ENCODE peak calls at places on chromosomes 6 and 20, in eight cellular contexts. M is WTC11; H is NCI-H187 treated with DMSO at 0.1 percent for 48 hours; A is A172; P is SW480; W is SK-N-SH; X is CD8-positive, alpha-beta memory T cell; Q is NCI-H82. V is an unnamed sample.
A peak's percentile ranks its signal among the peaks of the same experiment; 100 is the strongest.

GRCh38 chr6:10309826-10310405 is 105.0 kb downstream of the TFAP2A start:
- DNase-seq in X (no peak), H (no peak), P (no peak), M (no peak), Q (no peak), W (no peak), A (no peak), V (peak; percentile 92)

GRCh38 chr20:4383966-4384365 is 337.7 kb upstream of the PRND start:
- DNase-seq in W (no peak), X (no peak), H (no peak), P (no peak), Q (no peak), A (no peak), M (no peak), V (no peak)

GRCh38 chr6:63578757-63579156 is 6.5 kb downstream of the LOC128125822 start:
- DNase-seq in Q (no peak), A (no peak), P (no peak), X (no peak), M (no peak), W (no peak), H (no peak), V (no peak)

GRCh38 chr6:91083226-91083625 is 496.4 kb upstream of the MAP3K7 start:
- DNase-seq in W (no peak), H (no peak), M (no peak), X (no peak), P (no peak), A (no peak), Q (peak; percentile 5), V (no peak)

GRCh38 chr6:33075568-33076405 is at the start of gene HLA-DPB1:
- DNase-seq in X (peak; percentile 67), M (no peak), P (peak; percentile 58), A (peak; percentile 61), Q (peak; percentile 62), H (no peak), W (peak; percentile 62), V (no peak)

GRCh38 chr6:73144516-73144915 is 80.8 kb downstream of the KHDC1L start:
- DNase-seq in X (no peak), Q (no peak), A (no peak), M (no peak), P (no peak), H (no peak), W (no peak), V (no peak)

GRCh38 chr6:36025260-36025931 is 955 bp upstream of the SLC26A8 start:
- DNase-seq in Q (no peak), P (no peak), W (no peak), H (no peak), X (no peak), A (no peak), M (no peak), V (no peak)

GRCh38 chr20:44218441-44218840 is 7.9 kb upstream of the OSER1 start:
- DNase-seq in P (no peak), Q (no peak), H (no peak), X (peak; percentile 36), W (no peak), A (no peak), M (no peak), V (no peak)

GRCh38 chr20:38186788-38187221 is 21.7 kb upstream of the TGM2 start:
- DNase-seq in H (no peak), P (peak; percentile 95), Q (peak; percentile 72), W (no peak), M (no peak), A (peak; percentile 89), X (no peak), V (no peak)

GRCh38 chr6:168105813-168106660 is 27.0 kb upstream of the FRMD1 start:
- DNase-seq in P (no peak), W (peak; percentile 46), M (no peak), A (no peak), H (peak; percentile 5), Q (no peak), X (no peak), V (peak; percentile 6)

GRCh38 chr6:2460216-2460734 is 214.9 kb upstream of the GMDS start:
- DNase-seq in P (no peak), A (no peak), X (no peak), W (no peak), H (no peak), Q (no peak), M (no peak), V (no peak)

GRCh38 chr6:133040025-133040838 is 200.9 kb upstream of the EYA4 start:
- DNase-seq in P (peak; percentile 20), X (no peak), W (peak; percentile 21), M (peak; percentile 11), Q (peak; percentile 37), A (peak; percentile 6), H (no peak), V (no peak)

GRCh38 chr20:43029161-43029560 is 160.5 kb downstream of the PTPRT start:
- DNase-seq in A (no peak), X (no peak), P (no peak), M (no peak), Q (no peak), H (no peak), W (no peak), V (no peak)

GRCh38 chr6:47161176-47161687 is 119.1 kb upstream of the ADGRF1 start:
- DNase-seq in H (no peak), Q (no peak), W (no peak), X (no peak), M (no peak), A (peak; percentile 63), P (peak; percentile 2), V (peak; percentile 70)

GRCh38 chr6:14423330-14423729 is 305.8 kb downstream of the CD83 start:
- DNase-seq in W (no peak), A (no peak), M (no peak), X (no peak), P (no peak), H (no peak), Q (no peak), V (peak; percentile 9)

GRCh38 chr20:61776491-61776890 is 289.2 kb downstream of the TAF4 start:
- DNase-seq in H (no peak), M (no peak), Q (no peak), X (no peak), W (no peak), P (no peak), A (no peak), V (no peak)

GRCh38 chr6:168009331-168009730 is 11.9 kb downstream of the KIF25 start:
- DNase-seq in H (no peak), Q (no peak), X (no peak), W (no peak), P (no peak), A (no peak), M (no peak), V (no peak)

GRCh38 chr6:81934936-81935335 is 182.5 kb upstream of the TENT5A start:
- DNase-seq in X (no peak), W (no peak), M (no peak), A (no peak), Q (no peak), P (no peak), H (no peak), V (no peak)

GRCh38 chr6:91697010-91697694 is 1110.3 kb upstream of the MAP3K7 start:
- DNase-seq in Q (no peak), W (no peak), M (no peak), H (no peak), X (no peak), A (no peak), P (no peak), V (no peak)

GRCh38 chr6:137389150-137389664 is 105.0 kb downstream of the OLIG3 start:
- DNase-seq in Q (no peak), X (peak; percentile 75), H (no peak), W (no peak), M (no peak), P (no peak), A (peak; percentile 77), V (no peak)

GRCh38 chr20:31637660-31638059 is at the start of gene COX4I2:
- DNase-seq in W (peak; percentile 61), A (no peak), H (no peak), X (no peak), M (peak; percentile 19), P (no peak), Q (peak; percentile 50), V (no peak)

GRCh38 chr6:98669371-98669770 is 165.0 kb upstream of the POU3F2 start:
- DNase-seq in X (no peak), M (no peak), Q (no peak), H (no peak), P (no peak), A (no peak), W (no peak), V (no peak)

GRCh38 chr20:60210779-60211617 is 252.8 kb downstream of the CDH26 start:
- DNase-seq in H (no peak), P (peak; percentile 57), X (peak; percentile 4), M (peak; percentile 73), W (peak; percentile 70), A (peak; percentile 38), Q (peak; percentile 72), V (peak; percentile 37)

GRCh38 chr6:3271756-3272155 is 13.0 kb downstream of the PSMG4 start:
- DNase-seq in A (no peak), W (no peak), Q (no peak), X (no peak), P (no peak), M (no peak), H (no peak), V (no peak)

GRCh38 chr20:21809961-21810523 is 104.6 kb downstream of the PAX1 start:
- DNase-seq in Q (no peak), H (no peak), X (no peak), W (no peak), A (no peak), P (no peak), M (no peak), V (no peak)

GRCh38 chr6:54876871-54877270 is 30.3 kb downstream of the FAM83B start:
- DNase-seq in M (no peak), Q (no peak), W (no peak), X (no peak), A (no peak), H (no peak), P (no peak), V (no peak)

GRCh38 chr6:118843685-118844390 is 50.1 kb upstream of the ASF1A start:
- DNase-seq in W (no peak), A (peak; percentile 11), P (no peak), M (no peak), X (no peak), H (no peak), Q (no peak), V (no peak)

GRCh38 chr6:24140572-24140971 is 14.6 kb downstream of the NRSN1 start:
- DNase-seq in M (no peak), Q (no peak), W (no peak), P (no peak), X (no peak), A (no peak), H (no peak), V (no peak)

GRCh38 chr6:109790131-109790530 is 99.0 kb downstream of the FIG4 start:
- DNase-seq in Q (no peak), X (no peak), P (no peak), H (no peak), A (peak; percentile 40), M (no peak), W (no peak), V (no peak)

GRCh38 chr6:121305957-121306607 is 28.2 kb downstream of the TBC1D32 start:
- DNase-seq in P (peak; percentile 45), W (peak; percentile 27), Q (peak; percentile 79), H (no peak), A (peak; percentile 35), X (no peak), M (no peak), V (peak; percentile 64)

GRCh38 chr6:151186276-151186675 is 53.5 kb upstream of the AKAP12 start:
- DNase-seq in M (no peak), P (no peak), W (no peak), H (no peak), X (no peak), Q (no peak), A (no peak), V (no peak)

GRCh38 chr20:38601216-38602184 is at the start of gene ARHGAP40:
- DNase-seq in H (no peak), W (peak; percentile 61), P (peak; percentile 77), M (peak; percentile 58), X (no peak), A (no peak), Q (peak; percentile 51), V (peak; percentile 47)

GRCh38 chr6:85078071-85078470 is 313.7 kb upstream of the TBX18 start:
- DNase-seq in H (no peak), P (peak; percentile 56), M (no peak), W (no peak), A (peak; percentile 93), Q (peak; percentile 82), X (no peak), V (peak; percentile 81)

GRCh38 chr20:25019381-25020155 is 27.0 kb upstream of the APMAP start:
- DNase-seq in A (no peak), H (no peak), X (no peak), M (no peak), P (no peak), W (no peak), Q (no peak), V (no peak)

V was measured in NCI-H69.